ENCODE peak calls at places on chromosome 13, in ten cellular contexts. Y, U, F, I, Q, G, E, X, D and Z are unnamed samples.

GRCh38 chr13:78121459-78122348 is 203.1 kb upstream of the EDNRB start:
- DNase-seq in Y (peak), U (peak), F (peak), I (peak), Q (peak), G (no peak), E (no peak), X (peak), D (peak), Z (peak)

GRCh38 chr13:43529796-43530195 is 257.0 kb downstream of the ENOX1 start:
- DNase-seq in Y (no peak), U (no peak), F (no peak), I (no peak), Q (peak), G (no peak), E (no peak), X (no peak), D (peak), Z (no peak)

GRCh38 chr13:113559901-113560644 is 24.5 kb upstream of the TFDP1 start:
- DNase-seq in Y (no peak), U (no peak), F (no peak), I (no peak), Q (no peak), G (no peak), E (no peak), X (no peak), D (no peak), Z (no peak)

GRCh38 chr13:36850790-36851438 is 31.9 kb downstream of the RFXAP start:
- DNase-seq in Y (no peak), U (peak), F (peak), I (no peak), Q (no peak), G (no peak), E (no peak), X (no peak), D (peak), Z (peak)

GRCh38 chr13:80251403-80251802 is 89.5 kb downstream of the SPRY2 start:
- DNase-seq in Y (no peak), U (peak), F (peak), I (peak), Q (peak), G (no peak), E (no peak), X (no peak), D (peak), Z (peak)

GRCh38 chr13:23567792-23568480 is 2.3 kb upstream of the TNFRSF19 start:
- DNase-seq in Y (no peak), U (peak), F (peak), I (no peak), Q (peak), G (no peak), E (no peak), X (no peak), D (no peak), Z (peak)

GRCh38 chr13:33206425-33206824 is 79.1 kb downstream of the STARD13 start:
- DNase-seq in Y (no peak), U (no peak), F (peak), I (no peak), Q (no peak), G (no peak), E (no peak), X (no peak), D (peak), Z (no peak)

GRCh38 chr13:60463787-60464186 is 66.8 kb downstream of the TDRD3 start:
- DNase-seq in Y (no peak), U (no peak), F (no peak), I (no peak), Q (no peak), G (no peak), E (no peak), X (no peak), D (peak), Z (no peak)

GRCh38 chr13:78709028-78709427 is 50.1 kb upstream of the OBI1 start:
- DNase-seq in Y (no peak), U (no peak), F (no peak), I (no peak), Q (no peak), G (no peak), E (no peak), X (no peak), D (no peak), Z (no peak)

GRCh38 chr13:48840366-48840765 is 135.3 kb upstream of the FNDC3A start:
- DNase-seq in Y (no peak), U (no peak), F (no peak), I (no peak), Q (no peak), G (no peak), E (no peak), X (no peak), D (no peak), Z (no peak)

GRCh38 chr13:114257014-114257413 is 22.3 kb downstream of the CDC16 start:
- DNase-seq in Y (no peak), U (no peak), F (no peak), I (no peak), Q (no peak), G (no peak), E (no peak), X (no peak), D (no peak), Z (no peak)

GRCh38 chr13:59346861-59347470 is 816.8 kb downstream of the DIAPH3 start:
- DNase-seq in Y (no peak), U (no peak), F (no peak), I (no peak), Q (no peak), G (no peak), E (no peak), X (no peak), D (no peak), Z (no peak)

GRCh38 chr13:39956036-39956435 is 300.6 kb downstream of the COG6 start:
- DNase-seq in Y (no peak), U (no peak), F (no peak), I (no peak), Q (no peak), G (no peak), E (no peak), X (no peak), D (no peak), Z (peak)

GRCh38 chr13:40210865-40211585 is 455.4 kb downstream of the FOXO1 start:
- DNase-seq in Y (no peak), U (no peak), F (no peak), I (no peak), Q (no peak), G (no peak), E (no peak), X (no peak), D (no peak), Z (no peak)

GRCh38 chr13:23790591-23791170 is 98.5 kb downstream of the MIPEP start:
- DNase-seq in Y (peak), U (peak), F (peak), I (no peak), Q (no peak), G (no peak), E (no peak), X (no peak), D (no peak), Z (no peak)

GRCh38 chr13:86945596-86945995 is 725.6 kb upstream of the SLITRK5 start:
- DNase-seq in Y (no peak), U (peak), F (no peak), I (no peak), Q (no peak), G (no peak), E (no peak), X (no peak), D (peak), Z (no peak)

GRCh38 chr13:33263484-33263883 is 22.1 kb downstream of the STARD13 start:
- DNase-seq in Y (no peak), U (no peak), F (no peak), I (no peak), Q (no peak), G (no peak), E (no peak), X (no peak), D (no peak), Z (no peak)

GRCh38 chr13:54599413-54599812 is 1570.8 kb downstream of the OLFM4 start:
- DNase-seq in Y (no peak), U (no peak), F (no peak), I (no peak), Q (no peak), G (no peak), E (no peak), X (no peak), D (no peak), Z (no peak)

GRCh38 chr13:99516153-99516929 is 15.1 kb downstream of the TM9SF2 start:
- DNase-seq in Y (no peak), U (no peak), F (no peak), I (no peak), Q (no peak), G (no peak), E (no peak), X (no peak), D (no peak), Z (no peak)

GRCh38 chr13:75372517-75372916 is 109.5 kb downstream of the TBC1D4 start:
- DNase-seq in Y (peak), U (peak), F (peak), I (peak), Q (no peak), G (no peak), E (no peak), X (no peak), D (peak), Z (peak)

GRCh38 chr13:113820813-113821651 is 42.8 kb downstream of the GAS6 start:
- DNase-seq in Y (peak), U (peak), F (peak), I (no peak), Q (peak), G (no peak), E (peak), X (no peak), D (peak), Z (no peak)

GRCh38 chr13:27578121-27579030 is 42.0 kb downstream of the LNX2 start:
- DNase-seq in Y (peak), U (peak), F (peak), I (no peak), Q (no peak), G (no peak), E (no peak), X (no peak), D (peak), Z (no peak)

GRCh38 chr13:37306778-37307544 is 201.5 kb upstream of the CSNK1A1L start:
- DNase-seq in Y (peak), U (peak), F (peak), I (no peak), Q (no peak), G (no peak), E (no peak), X (no peak), D (peak), Z (no peak)

GRCh38 chr13:95714142-95714832 is 37.3 kb downstream of the DNAJC3 start:
- DNase-seq in Y (peak), U (peak), F (peak), I (no peak), Q (no peak), G (no peak), E (no peak), X (no peak), D (no peak), Z (no peak)

GRCh38 chr13:23851106-23851505 is 38.1 kb downstream of the MIPEP start:
- DNase-seq in Y (no peak), U (peak), F (no peak), I (no peak), Q (no peak), G (no peak), E (no peak), X (no peak), D (no peak), Z (no peak)

GRCh38 chr13:74774252-74774651 is 640.0 kb upstream of the KLF12 start:
- DNase-seq in Y (no peak), U (peak), F (peak), I (no peak), Q (no peak), G (no peak), E (no peak), X (no peak), D (no peak), Z (no peak)

GRCh38 chr13:86870388-86870966 is 800.7 kb upstream of the SLITRK5 start:
- DNase-seq in Y (no peak), U (peak), F (peak), I (no peak), Q (no peak), G (no peak), E (no peak), X (no peak), D (peak), Z (peak)